ENCODE peak calls at places on chromosomes 16 and 17, in five cellular contexts. W is endothelial cell; R is CD4-positive, alpha-beta T cell; S is brain microvascular endothelial cell; H is heart right ventricle. A is an unnamed sample.

GRCh38 chr17:61325382-61326073 is 74.1 kb upstream of the TBX2 start:
- DNase-seq in S (peak), R (no peak), H (no peak), W (no peak), A (no peak)

GRCh38 chr16:3751878-3752277 is 34.6 kb upstream of the TRAP1 start:
- DNase-seq in R (no peak), W (no peak), S (no peak), H (no peak), A (no peak)

GRCh38 chr16:55036371-55036821 is 105.7 kb downstream of the IRX5 start:
- DNase-seq in W (no peak), S (no peak), R (no peak), H (no peak), A (no peak)

GRCh38 chr16:85649411-85649977 is 36.4 kb downstream of the GSE1 start:
- DNase-seq in H (no peak), R (no peak), W (no peak), S (no peak), A (no peak)

GRCh38 chr17:58360664-58361063 is 8.7 kb upstream of the SUPT4H1 start:
- DNase-seq in H (no peak), S (no peak), W (no peak), R (no peak), A (no peak)

GRCh38 chr16:9258423-9259051 is 167.1 kb downstream of the HAPSTR1 start:
- DNase-seq in R (no peak), W (peak), H (peak), S (peak), A (peak)

GRCh38 chr17:44108440-44109311 is 14.8 kb downstream of the HDAC5 start:
- DNase-seq in R (no peak), S (peak), W (no peak), H (peak), A (peak)

GRCh38 chr17:61235821-61236197 is 163.8 kb upstream of the TBX2 start:
- DNase-seq in H (no peak), W (no peak), R (no peak), S (peak), A (peak)

GRCh38 chr17:81741594-81742452 is 29.7 kb downstream of the SLC25A10 start:
- DNase-seq in H (no peak), R (no peak), S (no peak), W (no peak), A (no peak)

GRCh38 chr17:50364715-50365114 is 8.3 kb downstream of the MRPL27 start:
- DNase-seq in H (no peak), R (no peak), S (no peak), W (no peak), A (no peak)

GRCh38 chr17:68441064-68441770 is 16.1 kb downstream of the WIPI1 start:
- DNase-seq in R (no peak), S (no peak), W (peak), H (no peak), A (no peak)

GRCh38 chr17:63421681-63422645 is 24.1 kb downstream of the CYB561 start:
- DNase-seq in H (no peak), R (no peak), W (no peak), S (no peak), A (no peak)

GRCh38 chr17:80730739-80731138 is 186.1 kb downstream of the RPTOR start:
- DNase-seq in H (no peak), W (no peak), S (no peak), R (no peak), A (no peak)

GRCh38 chr16:55482056-55482455 is 3.1 kb downstream of the MMP2 start:
- DNase-seq in S (no peak), W (no peak), H (no peak), R (no peak), A (no peak)

GRCh38 chr16:89118361-89119061 is 24.9 kb downstream of the ACSF3 start:
- DNase-seq in W (no peak), S (no peak), H (no peak), R (no peak), A (no peak)

GRCh38 chr16:50272111-50272571 is 5.8 kb downstream of the ADCY7 start:
- DNase-seq in H (no peak), S (no peak), W (no peak), R (no peak), A (no peak)

GRCh38 chr17:72008236-72008874 is 112.5 kb upstream of the SOX9 start:
- DNase-seq in H (no peak), R (no peak), W (no peak), S (peak), A (peak)

GRCh38 chr17:77266891-77267341 is 126.1 kb downstream of the SEC14L1 start:
- DNase-seq in W (peak), S (no peak), R (no peak), H (no peak), A (peak)
- TF ChIP-seq CTCF in W (peak), S (peak), R (no peak), H (peak), A (peak)

GRCh38 chr17:9890124-9890523 is 14.9 kb downstream of the RCVRN start:
- DNase-seq in H (peak), W (peak), R (no peak), S (no peak), A (peak)
- TF ChIP-seq CTCF in H (peak), W (peak), R (no peak), S (peak), A (peak)

GRCh38 chr16:68082596-68083238 is 2.5 kb upstream of the NFATC3 start:
- DNase-seq in H (no peak), R (no peak), S (no peak), W (no peak), A (no peak)

GRCh38 chr16:68085259-68086071 is at the start of gene NFATC3:
- DNase-seq in R (peak), S (peak), H (peak), W (peak), A (peak)

GRCh38 chr16:68084504-68085258 is 489 bp upstream of the NFATC3 start:
- DNase-seq in H (peak), R (peak), W (peak), S (peak), A (peak)

GRCh38 chr16:68083239-68083781 is 1.9 kb upstream of the NFATC3 start:
- DNase-seq in W (no peak), H (no peak), R (no peak), S (no peak), A (no peak)

GRCh38 chr16:68083861-68084503 is 1.2 kb upstream of the NFATC3 start:
- DNase-seq in W (peak), R (no peak), S (no peak), H (no peak), A (peak)
- TF ChIP-seq CTCF in W (no peak), R (no peak), S (peak), H (peak), A (no peak)

GRCh38 chr16:11100239-11100750 is 155.7 kb downstream of the SOCS1 start:
- DNase-seq in H (peak), S (peak), W (peak), R (no peak), A (peak)
- TF ChIP-seq CTCF in H (peak), S (peak), W (no peak), R (no peak), A (peak)

A was measured in cardiac muscle cell.